ENCODE peak calls at places on chromosomes 11 and 22, in four cellular contexts. D is tibial nerve, S is pancreas, N is small intestine. A is an unnamed sample.
A peak's percentile ranks its signal among the peaks of the same experiment; 100 is the strongest.

GRCh38 chr11:35303596-35304392 is 115.6 kb downstream of the SLC1A2 start:
- DNase-seq in D (peak; percentile 82), S (no peak), N (peak; percentile 9), A (no peak)

GRCh38 chr11:132718711-132719641 is 813.3 kb downstream of the OPCML start:
- DNase-seq in D (no peak), S (no peak), N (peak; percentile 63), A (no peak)

GRCh38 chr22:37273126-37273845 is 9.0 kb upstream of the CYTH4 start:
- DNase-seq in D (no peak), S (no peak), N (no peak), A (no peak)

GRCh38 chr22:28031383-28031922 is 112.4 kb upstream of the PITPNB start:
- DNase-seq in D (no peak), S (no peak), N (no peak), A (no peak)

GRCh38 chr11:64923151-64923661 is 1.3 kb upstream of the PPP2R5B start:
- DNase-seq in D (no peak), S (peak; percentile 78), N (no peak), A (no peak)

GRCh38 chr11:119206512-119207299 is 567 bp downstream of the CBL start:
- DNase-seq in D (peak; percentile 9), S (no peak), N (peak; percentile 37), A (peak; percentile 64)

GRCh38 chr11:128318856-128319474 is 268.4 kb downstream of the ETS1 start:
- DNase-seq in D (no peak), S (no peak), N (peak; percentile 40), A (no peak)

GRCh38 chr11:124863137-124863825 is 2.0 kb upstream of the ROBO3 start:
- DNase-seq in D (peak; percentile 37), S (no peak), N (peak; percentile 17), A (peak; percentile 50)

GRCh38 chr11:95074806-95075563 is 8.3 kb downstream of the SRSF8 start:
- DNase-seq in D (peak; percentile 42), S (no peak), N (peak; percentile 84), A (no peak)

GRCh38 chr11:66915046-66915832 is 42.9 kb downstream of the PC start:
- DNase-seq in D (no peak), S (no peak), N (no peak), A (no peak)

GRCh38 chr22:19743081-19743480 is 17.5 kb upstream of the TBX1 start:
- DNase-seq in D (no peak), S (no peak), N (no peak), A (no peak)

GRCh38 chr11:47514825-47515647 is 37.9 kb downstream of the CELF1 start:
- DNase-seq in D (no peak), S (no peak), N (no peak), A (no peak)

GRCh38 chr22:18057568-18058209 is 20.1 kb upstream of the PEX26 start:
- DNase-seq in D (peak; percentile 85), S (no peak), N (no peak), A (no peak)

GRCh38 chr11:75474240-75474639 is 41.2 kb upstream of the KLHL35 start:
- DNase-seq in D (no peak), S (no peak), N (peak; percentile 33), A (no peak)

GRCh38 chr11:75350743-75351540 is 519 bp downstream of the ARRB1 start:
- DNase-seq in D (no peak), S (peak; percentile 89), N (peak; percentile 59), A (peak; percentile 57)

GRCh38 chr22:46897246-46897623 is 134.8 kb downstream of the TBC1D22A start:
- DNase-seq in D (no peak), S (no peak), N (no peak), A (no peak)

GRCh38 chr11:280762-281485 is 2.7 kb downstream of the NLRP6 start:
- DNase-seq in D (no peak), S (peak; percentile 79), N (peak; percentile 36), A (no peak)

GRCh38 chr11:61460474-61460881 is 30.6 kb downstream of the SDHAF2 start:
- DNase-seq in D (peak; percentile 40), S (no peak), N (no peak), A (no peak)

GRCh38 chr22:19120829-19121630 is 1.2 kb downstream of the DGCR2 start:
- DNase-seq in D (no peak), S (peak; percentile 81), N (peak; percentile 89), A (peak; percentile 63)

DNA sequence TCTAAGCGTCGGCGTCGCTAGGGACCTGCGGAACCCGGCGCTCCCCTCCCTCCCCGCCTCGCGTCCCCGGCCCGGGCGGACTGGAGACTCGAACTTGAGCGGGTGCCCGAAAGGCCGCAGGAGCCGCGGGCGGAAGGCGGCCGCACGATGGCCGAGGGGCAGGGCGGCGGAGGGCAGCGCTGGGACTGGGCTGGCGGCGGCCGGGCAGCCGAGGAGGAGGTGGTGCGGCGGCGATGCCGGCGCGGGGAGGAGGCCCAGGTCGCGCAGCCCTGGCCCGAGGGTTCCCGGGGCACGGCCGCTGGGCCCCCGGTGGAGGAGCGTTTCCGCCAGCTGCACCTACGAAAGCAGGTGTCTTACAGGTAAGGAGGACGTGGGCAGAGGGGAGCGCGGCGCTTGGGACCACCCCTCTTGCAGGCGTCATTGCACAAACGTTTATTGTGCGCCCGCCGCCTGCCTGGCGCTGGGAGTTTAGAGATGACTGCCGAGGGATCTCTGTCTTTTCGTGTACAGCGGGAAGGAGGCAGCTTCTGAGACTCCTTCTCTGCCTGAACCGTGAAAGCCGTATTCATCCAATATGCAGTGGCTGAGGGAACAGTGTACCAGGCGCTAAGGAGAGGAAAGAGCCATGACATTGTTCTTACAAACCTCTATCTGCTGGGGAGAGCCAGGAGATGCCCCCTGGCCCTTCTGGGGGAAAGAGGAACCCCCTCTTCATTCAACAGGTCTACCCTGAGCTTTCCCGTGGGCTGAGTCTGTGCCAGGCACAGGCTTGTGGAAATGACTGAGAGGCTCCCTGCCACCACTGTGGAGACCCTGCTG is 13.9 kb upstream of the DGKZ start:
- DNase-seq in D (no peak), S (no peak), N (no peak), A (peak; percentile 29)
- H3K27me3 ChIP-seq in D (peaks cover 73% of the 10 kb centered on the region), S (peaks cover 3% of the 10 kb centered on the region), N (peaks cover 30% of the 10 kb centered on the region), A (peaks cover 4% of the 10 kb centered on the region)

GRCh38 chr11:92180226-92180625 is 44.4 kb upstream of the FAT3 start:
- DNase-seq in D (no peak), S (no peak), N (no peak), A (no peak)

GRCh38 chr11:92180664-92181251 is 43.9 kb upstream of the FAT3 start:
- DNase-seq in D (no peak), S (no peak), N (no peak), A (no peak)
- H3K4me3 ChIP-seq in D (no peak overlapping the region), S (no peak overlapping the region), N (no peak overlapping the region), A (no peak overlapping the region)

GRCh38 chr11:9005087-9005486 is 1.3 kb upstream of the NRIP3 start:
- DNase-seq in D (no peak), S (no peak), N (no peak), A (no peak)
- H3K27me3 ChIP-seq in D (peaks cover 41% of the 10 kb centered on the region), S (peaks cover 8% of the 10 kb centered on the region), N (peaks cover 4% of the 10 kb centered on the region), A (no peaks in the 10 kb centered on the region)

GRCh38 chr11:22193348-22194051 is 615 bp downstream of the ANO5 start:
- DNase-seq in D (no peak), S (peak; percentile 77), N (peak; percentile 40), A (no peak)

GRCh38 chr11:22190827-22191463 is 1.9 kb upstream of the ANO5 start:
- DNase-seq in D (no peak), S (no peak), N (no peak), A (no peak)

GRCh38 chr11:22192642-22193347 is at the start of gene ANO5:
- DNase-seq in D (no peak), S (peak; percentile 88), N (peak; percentile 78), A (no peak)

GRCh38 chr11:22189660-22190059 is 3.2 kb upstream of the ANO5 start:
- DNase-seq in D (no peak), S (no peak), N (no peak), A (no peak)

DNA sequence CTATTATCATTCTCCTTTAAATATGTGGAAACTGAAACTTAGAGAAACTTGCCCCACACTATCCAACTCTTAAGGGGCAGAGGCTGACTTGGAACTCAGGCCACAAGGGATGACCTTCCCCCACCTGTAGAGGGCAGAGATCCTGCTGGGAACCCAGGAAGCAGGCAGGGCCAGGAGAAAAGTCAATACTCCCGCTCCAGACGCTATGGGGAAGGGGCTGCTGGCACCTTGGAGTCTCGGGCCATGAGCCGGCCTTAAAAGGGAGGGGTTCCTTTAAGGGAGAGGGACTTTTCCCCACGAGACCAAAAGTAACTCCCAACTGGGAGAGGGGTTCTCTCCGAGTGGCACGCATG is 620 bp upstream of the ANO5 start:
- DNase-seq in D (no peak), S (no peak), N (peak; percentile 60), A (no peak)
- H3K4me3 ChIP-seq in D (peak overlapping the region; percentile 45), S (peak overlapping the region; percentile 34), N (peak overlapping the region; percentile 82), A (no peak overlapping the region)